ENCODE peak calls at places on chromosome 1, in six cellular contexts. One of them, this sample, is unnamed.

GRCh38 chr1:204263240-204263848 is 49.6 kb upstream of the GOLT1A start:
- DNase-seq in activated T-cell treated with anti-CD3 and anti-CD28 coated beads for 24 hours: no peak
- DNase-seq in dermis microvascular lymphatic vessel endothelial cell: peak; percentile 27
- DNase-seq in naive thymus-derived CD8-positive, alpha-beta T cell: no peak
- DNase-seq in NCI-H1930: no peak
- DNase-seq in kidney tubule cell: no peak
- DNase-seq in this sample: no peak

GRCh38 chr1:71494163-71494562 is 413.3 kb upstream of the ZRANB2 start:
- DNase-seq in dermis microvascular lymphatic vessel endothelial cell: no peak
- DNase-seq in activated T-cell treated with anti-CD3 and anti-CD28 coated beads for 24 hours: no peak
- DNase-seq in naive thymus-derived CD8-positive, alpha-beta T cell: no peak
- DNase-seq in kidney tubule cell: peak; percentile 2
- DNase-seq in NCI-H1930: no peak
- DNase-seq in this sample: no peak

GRCh38 chr1:45306319-45306718 is 20.4 kb upstream of the HPDL start:
- DNase-seq in activated T-cell treated with anti-CD3 and anti-CD28 coated beads for 24 hours: peak; percentile 47
- DNase-seq in dermis microvascular lymphatic vessel endothelial cell: no peak
- DNase-seq in kidney tubule cell: peak; percentile 76
- DNase-seq in NCI-H1930: no peak
- DNase-seq in naive thymus-derived CD8-positive, alpha-beta T cell: no peak
- DNase-seq in this sample: no peak

GRCh38 chr1:53583903-53584210 is 124.7 kb downstream of the DMRTB1 start:
- DNase-seq in dermis microvascular lymphatic vessel endothelial cell: no peak
- DNase-seq in naive thymus-derived CD8-positive, alpha-beta T cell: no peak
- DNase-seq in NCI-H1930: no peak
- DNase-seq in activated T-cell treated with anti-CD3 and anti-CD28 coated beads for 24 hours: no peak
- DNase-seq in kidney tubule cell: no peak
- DNase-seq in this sample: no peak

GRCh38 chr1:203547147-203547546 is 53.2 kb downstream of the OPTC start:
- DNase-seq in kidney tubule cell: no peak
- DNase-seq in naive thymus-derived CD8-positive, alpha-beta T cell: no peak
- DNase-seq in dermis microvascular lymphatic vessel endothelial cell: no peak
- DNase-seq in activated T-cell treated with anti-CD3 and anti-CD28 coated beads for 24 hours: no peak
- DNase-seq in NCI-H1930: no peak
- DNase-seq in this sample: no peak

GRCh38 chr1:115991909-115992308 is 15.6 kb downstream of the SLC22A15 start:
- DNase-seq in naive thymus-derived CD8-positive, alpha-beta T cell: peak; percentile 12
- DNase-seq in kidney tubule cell: no peak
- DNase-seq in dermis microvascular lymphatic vessel endothelial cell: no peak
- DNase-seq in activated T-cell treated with anti-CD3 and anti-CD28 coated beads for 24 hours: no peak
- DNase-seq in NCI-H1930: no peak
- DNase-seq in this sample: no peak

GRCh38 chr1:156814571-156815260 is 1.9 kb downstream of the SH2D2A start:
- DNase-seq in naive thymus-derived CD8-positive, alpha-beta T cell: no peak
- DNase-seq in kidney tubule cell: peak; percentile 13
- DNase-seq in dermis microvascular lymphatic vessel endothelial cell: no peak
- DNase-seq in activated T-cell treated with anti-CD3 and anti-CD28 coated beads for 24 hours: peak; percentile 30
- DNase-seq in NCI-H1930: no peak
- DNase-seq in this sample: peak; percentile 33

GRCh38 chr1:228095938-228096337 is 7.2 kb downstream of the C1orf35 start:
- DNase-seq in naive thymus-derived CD8-positive, alpha-beta T cell: no peak
- DNase-seq in kidney tubule cell: no peak
- DNase-seq in NCI-H1930: no peak
- DNase-seq in dermis microvascular lymphatic vessel endothelial cell: no peak
- DNase-seq in activated T-cell treated with anti-CD3 and anti-CD28 coated beads for 24 hours: no peak
- DNase-seq in this sample: no peak

GRCh38 chr1:233662503-233663105 is 48.7 kb downstream of the KCNK1 start:
- DNase-seq in NCI-H1930: no peak
- DNase-seq in kidney tubule cell: no peak
- DNase-seq in naive thymus-derived CD8-positive, alpha-beta T cell: no peak
- DNase-seq in dermis microvascular lymphatic vessel endothelial cell: no peak
- DNase-seq in activated T-cell treated with anti-CD3 and anti-CD28 coated beads for 24 hours: no peak
- DNase-seq in this sample: no peak

GRCh38 chr1:26066857-26067256 is 573 bp downstream of the TRIM63 start:
- DNase-seq in NCI-H1930: no peak
- DNase-seq in naive thymus-derived CD8-positive, alpha-beta T cell: no peak
- DNase-seq in activated T-cell treated with anti-CD3 and anti-CD28 coated beads for 24 hours: no peak
- DNase-seq in dermis microvascular lymphatic vessel endothelial cell: no peak
- DNase-seq in kidney tubule cell: no peak
- DNase-seq in this sample: no peak

GRCh38 chr1:28751315-28752056 is 14.7 kb downstream of the YTHDF2 start:
- DNase-seq in dermis microvascular lymphatic vessel endothelial cell: no peak
- DNase-seq in activated T-cell treated with anti-CD3 and anti-CD28 coated beads for 24 hours: no peak
- DNase-seq in kidney tubule cell: peak; percentile 34
- DNase-seq in naive thymus-derived CD8-positive, alpha-beta T cell: no peak
- DNase-seq in NCI-H1930: no peak
- DNase-seq in this sample: no peak

GRCh38 chr1:119345398-119345797 is 23.2 kb upstream of the HAO2 start:
- DNase-seq in NCI-H1930: no peak
- DNase-seq in naive thymus-derived CD8-positive, alpha-beta T cell: no peak
- DNase-seq in dermis microvascular lymphatic vessel endothelial cell: no peak
- DNase-seq in activated T-cell treated with anti-CD3 and anti-CD28 coated beads for 24 hours: no peak
- DNase-seq in kidney tubule cell: no peak
- DNase-seq in this sample: no peak

GRCh38 chr1:92485374-92486250 is 1.1 kb downstream of the GFI1 start:
- DNase-seq in naive thymus-derived CD8-positive, alpha-beta T cell: peak; percentile 77
- DNase-seq in kidney tubule cell: peak; percentile 42
- DNase-seq in NCI-H1930: peak; percentile 64
- DNase-seq in dermis microvascular lymphatic vessel endothelial cell: no peak
- DNase-seq in activated T-cell treated with anti-CD3 and anti-CD28 coated beads for 24 hours: peak; percentile 84
- DNase-seq in this sample: peak; percentile 71

GRCh38 chr1:3274972-3275371 is 179.5 kb upstream of the ARHGEF16 start:
- DNase-seq in naive thymus-derived CD8-positive, alpha-beta T cell: no peak
- DNase-seq in kidney tubule cell: no peak
- DNase-seq in dermis microvascular lymphatic vessel endothelial cell: no peak
- DNase-seq in activated T-cell treated with anti-CD3 and anti-CD28 coated beads for 24 hours: no peak
- DNase-seq in NCI-H1930: no peak
- DNase-seq in this sample: no peak

GRCh38 chr1:6941786-6942185 is 156.5 kb downstream of the CAMTA1 start:
- DNase-seq in naive thymus-derived CD8-positive, alpha-beta T cell: no peak
- DNase-seq in kidney tubule cell: no peak
- DNase-seq in dermis microvascular lymphatic vessel endothelial cell: no peak
- DNase-seq in NCI-H1930: no peak
- DNase-seq in activated T-cell treated with anti-CD3 and anti-CD28 coated beads for 24 hours: no peak
- DNase-seq in this sample: no peak

GRCh38 chr1:32047701-32048100 is 25.0 kb upstream of the TMEM39B start:
- DNase-seq in kidney tubule cell: no peak
- DNase-seq in naive thymus-derived CD8-positive, alpha-beta T cell: no peak
- DNase-seq in NCI-H1930: no peak
- DNase-seq in activated T-cell treated with anti-CD3 and anti-CD28 coated beads for 24 hours: no peak
- DNase-seq in dermis microvascular lymphatic vessel endothelial cell: no peak
- DNase-seq in this sample: no peak

GRCh38 chr1:67390041-67390887 is 39.9 kb downstream of the SERBP1 start:
- DNase-seq in kidney tubule cell: peak; percentile 92
- DNase-seq in activated T-cell treated with anti-CD3 and anti-CD28 coated beads for 24 hours: no peak
- DNase-seq in naive thymus-derived CD8-positive, alpha-beta T cell: no peak
- DNase-seq in NCI-H1930: no peak
- DNase-seq in dermis microvascular lymphatic vessel endothelial cell: no peak
- DNase-seq in this sample: no peak

GRCh38 chr1:87212431-87213125 is 116.1 kb upstream of the LMO4 start:
- DNase-seq in kidney tubule cell: no peak
- DNase-seq in activated T-cell treated with anti-CD3 and anti-CD28 coated beads for 24 hours: no peak
- DNase-seq in dermis microvascular lymphatic vessel endothelial cell: no peak
- DNase-seq in NCI-H1930: no peak
- DNase-seq in naive thymus-derived CD8-positive, alpha-beta T cell: no peak
- DNase-seq in this sample: no peak

GRCh38 chr1:199029401-199029800 is 390.6 kb downstream of the PTPRC start:
- DNase-seq in NCI-H1930: no peak
- DNase-seq in kidney tubule cell: peak; percentile 81
- DNase-seq in naive thymus-derived CD8-positive, alpha-beta T cell: no peak
- DNase-seq in dermis microvascular lymphatic vessel endothelial cell: no peak
- DNase-seq in activated T-cell treated with anti-CD3 and anti-CD28 coated beads for 24 hours: no peak
- DNase-seq in this sample: no peak

GRCh38 chr1:86068841-86069756 is 87.5 kb downstream of the COL24A1 start:
- DNase-seq in activated T-cell treated with anti-CD3 and anti-CD28 coated beads for 24 hours: no peak
- DNase-seq in NCI-H1930: no peak
- DNase-seq in dermis microvascular lymphatic vessel endothelial cell: no peak
- DNase-seq in naive thymus-derived CD8-positive, alpha-beta T cell: no peak
- DNase-seq in kidney tubule cell: no peak
- DNase-seq in this sample: no peak

GRCh38 chr1:175157200-175157599 is 35.4 kb downstream of the KIAA0040 start:
- DNase-seq in kidney tubule cell: no peak
- DNase-seq in naive thymus-derived CD8-positive, alpha-beta T cell: no peak
- DNase-seq in activated T-cell treated with anti-CD3 and anti-CD28 coated beads for 24 hours: no peak
- DNase-seq in dermis microvascular lymphatic vessel endothelial cell: no peak
- DNase-seq in NCI-H1930: no peak
- DNase-seq in this sample: no peak

GRCh38 chr1:183885142-183885735 is 80.3 kb downstream of the RGL1 start:
- DNase-seq in dermis microvascular lymphatic vessel endothelial cell: no peak
- DNase-seq in NCI-H1930: no peak
- DNase-seq in activated T-cell treated with anti-CD3 and anti-CD28 coated beads for 24 hours: no peak
- DNase-seq in naive thymus-derived CD8-positive, alpha-beta T cell: no peak
- DNase-seq in kidney tubule cell: no peak
- DNase-seq in this sample: no peak

GRCh38 chr1:115501476-115501875 is 140.3 kb upstream of the VANGL1 start:
- DNase-seq in kidney tubule cell: peak; percentile 48
- DNase-seq in activated T-cell treated with anti-CD3 and anti-CD28 coated beads for 24 hours: no peak
- DNase-seq in naive thymus-derived CD8-positive, alpha-beta T cell: no peak
- DNase-seq in NCI-H1930: no peak
- DNase-seq in dermis microvascular lymphatic vessel endothelial cell: no peak
- DNase-seq in this sample: no peak

GRCh38 chr1:235938714-235939487 is 72.2 kb upstream of the LYST start:
- DNase-seq in kidney tubule cell: no peak
- DNase-seq in naive thymus-derived CD8-positive, alpha-beta T cell: no peak
- DNase-seq in activated T-cell treated with anti-CD3 and anti-CD28 coated beads for 24 hours: no peak
- DNase-seq in dermis microvascular lymphatic vessel endothelial cell: peak; percentile 58
- DNase-seq in NCI-H1930: no peak
- DNase-seq in this sample: no peak

GRCh38 chr1:28122183-28122582 is 33.8 kb upstream of the EYA3 start:
- DNase-seq in activated T-cell treated with anti-CD3 and anti-CD28 coated beads for 24 hours: no peak
- DNase-seq in dermis microvascular lymphatic vessel endothelial cell: no peak
- DNase-seq in NCI-H1930: no peak
- DNase-seq in naive thymus-derived CD8-positive, alpha-beta T cell: no peak
- DNase-seq in kidney tubule cell: peak; percentile 65
- DNase-seq in this sample: no peak

GRCh38 chr1:8232036-8232757 is 85.7 kb upstream of the SLC45A1 start:
- DNase-seq in NCI-H1930: no peak
- DNase-seq in activated T-cell treated with anti-CD3 and anti-CD28 coated beads for 24 hours: no peak
- DNase-seq in naive thymus-derived CD8-positive, alpha-beta T cell: no peak
- DNase-seq in kidney tubule cell: no peak
- DNase-seq in dermis microvascular lymphatic vessel endothelial cell: no peak
- DNase-seq in this sample: no peak